ENCODE peak calls at places on chromosomes 13 and 19, in ten cellular contexts. P is adrenal gland; A is uterus; J is fibroblast of lung; D is heart left ventricle; C is esophagus muscularis mucosa; S is CD8-positive, alpha-beta memory T cell; E is mammary epithelial cell; V is lung; L is stomach. B is an unnamed sample.

GRCh38 chr19:14430712-14431111 is 2.4 kb upstream of the PKN1 start:
- DNase-seq in S (no peak), L (no peak), D (no peak), E (no peak), J (no peak), V (no peak), C (no peak), A (no peak), P (no peak), B (no peak)

GRCh38 chr19:18090545-18091216 is 3.9 kb upstream of the IL12RB1 start:
- DNase-seq in C (no peak), E (no peak), P (no peak), A (no peak), J (no peak), V (no peak), L (no peak), S (no peak), D (no peak), B (no peak)

GRCh38 chr19:35294328-35294727 is 2.4 kb downstream of the MAG start:
- DNase-seq in A (no peak), P (no peak), D (no peak), V (no peak), C (no peak), E (no peak), J (no peak), L (no peak), S (no peak), B (no peak)

GRCh38 chr13:34156841-34157365 is 339.0 kb downstream of the RFC3 start:
- DNase-seq in S (no peak), D (peak; percentile 29), P (peak; percentile 94), C (no peak), L (peak; percentile 85), A (peak; percentile 71), J (peak; percentile 99), V (peak; percentile 80), E (peak; percentile 97), B (no peak)

GRCh38 chr19:52086481-52086880 is 9.1 kb downstream of the ZNF841 start:
- DNase-seq in V (no peak), C (no peak), S (no peak), L (no peak), E (peak; percentile 46), P (peak; percentile 42), J (peak; percentile 23), D (no peak), A (no peak), B (no peak)

GRCh38 chr19:13234518-13234917 is 84.3 kb downstream of the IER2 start:
- DNase-seq in S (peak; percentile 44), L (peak; percentile 73), E (no peak), J (peak; percentile 9), V (peak; percentile 35), D (no peak), A (peak; percentile 24), C (no peak), P (no peak), B (peak; percentile 19)

GRCh38 chr19:48466571-48467325 is 2.4 kb upstream of the CYTH2 start:
- DNase-seq in S (no peak), C (no peak), V (no peak), A (no peak), J (peak; percentile 78), P (peak; percentile 79), E (peak; percentile 67), L (no peak), D (no peak), B (no peak)

GRCh38 chr13:66405908-66406802 is 824.0 kb downstream of the PCDH9 start:
- DNase-seq in L (no peak), J (peak; percentile 93), E (peak; percentile 22), A (no peak), V (no peak), C (no peak), D (no peak), S (no peak), P (no peak), B (no peak)

GRCh38 chr13:60112771-60113170 is 51.0 kb downstream of the DIAPH3 start:
- DNase-seq in A (no peak), D (no peak), P (no peak), J (peak; percentile 65), C (no peak), L (no peak), V (no peak), S (no peak), E (peak; percentile 34), B (no peak)

GRCh38 chr19:38304866-38305429 is 897 bp downstream of the C19orf33 start:
- DNase-seq in E (peak; percentile 70), L (peak; percentile 93), V (peak; percentile 90), S (no peak), D (peak; percentile 43), C (no peak), J (peak; percentile 36), A (no peak), P (peak; percentile 37), B (no peak)
- H3K27ac ChIP-seq in E (peak overlapping the region; percentile 94), L (peak overlapping the region; percentile 86), V (peak overlapping the region; percentile 85), S (no peak overlapping the region), D (peak overlapping the region; percentile 52), C (no peak overlapping the region), J (no peak overlapping the region), A (no peak overlapping the region), P (no peak overlapping the region), B (no peak overlapping the region)

GRCh38 chr19:58468216-58468839 is 1.4 kb downstream of the ZNF324 start:
- DNase-seq in J (no peak), P (no peak), L (no peak), E (peak; percentile 54), D (no peak), V (no peak), S (no peak), A (no peak), C (no peak), B (no peak)
- H3K4me3 ChIP-seq in J (peak overlapping the region; percentile 14), P (no peak overlapping the region), L (peak overlapping the region; percentile 87), E (peak overlapping the region; percentile 43), D (peak overlapping the region; percentile 2), V (peak overlapping the region; percentile 25), S (no peak overlapping the region), A (no peak overlapping the region), C (peak overlapping the region; percentile 6), B (no peak overlapping the region)

GRCh38 chr19:55838251-55838650 is 1.9 kb downstream of the NLRP4 start:
- DNase-seq in V (no peak), J (no peak), E (no peak), P (no peak), S (no peak), D (no peak), L (no peak), C (no peak), A (no peak), B (no peak)

GRCh38 chr19:55830656-55831055 is 1.1 kb downstream of the NLRP11 start:
- DNase-seq in D (no peak), A (no peak), V (no peak), J (no peak), P (no peak), S (no peak), C (no peak), L (no peak), E (no peak), B (no peak)

GRCh38 chr19:55836340-55836739 is at the start of gene NLRP4:
- DNase-seq in P (no peak), A (no peak), C (no peak), L (no peak), V (no peak), E (no peak), D (no peak), S (no peak), J (no peak), B (no peak)

GRCh38 chr19:55831846-55832245 is at the start of gene NLRP11:
- DNase-seq in V (no peak), S (no peak), A (no peak), J (no peak), L (no peak), P (no peak), D (no peak), E (no peak), C (no peak), B (no peak)

GRCh38 chr19:55832676-55833075 is 877 bp upstream of the NLRP11 start:
- DNase-seq in P (no peak), E (no peak), C (no peak), L (no peak), A (no peak), J (no peak), S (no peak), D (no peak), V (no peak), B (no peak)
- H3K9me3 ChIP-seq in P (no peaks in the 10 kb centered on the region), E (peaks cover 16% of the 10 kb centered on the region), C (no peaks in the 10 kb centered on the region), L (no peaks in the 10 kb centered on the region), A (no peaks in the 10 kb centered on the region), J (no peaks in the 10 kb centered on the region), S (no peaks in the 10 kb centered on the region), D (no peaks in the 10 kb centered on the region), V (no peaks in the 10 kb centered on the region), B (no peaks in the 10 kb centered on the region)

DNA sequence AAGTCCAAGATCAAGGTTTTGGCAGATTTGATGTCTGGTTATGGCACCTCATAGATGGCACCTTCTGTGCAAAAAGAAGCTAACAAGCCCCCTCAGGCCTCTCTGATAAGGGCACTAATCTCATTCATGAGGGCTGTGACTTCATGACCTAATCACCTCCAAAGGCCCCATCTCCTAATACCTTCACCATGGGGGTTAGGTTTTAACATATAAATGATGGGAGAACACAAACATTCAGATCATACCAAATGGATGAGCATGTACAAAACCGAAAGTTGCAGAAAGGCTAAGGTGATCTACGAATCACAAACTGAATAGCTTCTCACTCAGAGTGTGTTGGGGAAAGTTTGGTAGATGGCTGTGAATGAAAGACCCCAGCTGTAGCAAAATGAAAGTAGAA is 217.4 kb downstream of the TBC1D4 start:
- DNase-seq in A (no peak), L (no peak), P (no peak), C (peak; percentile 8), V (no peak), D (no peak), J (peak; percentile 7), S (no peak), E (no peak), B (no peak)
- H3K27ac ChIP-seq in A (no peak overlapping the region), L (no peak overlapping the region), P (no peak overlapping the region), C (no peak overlapping the region), V (no peak overlapping the region), D (no peak overlapping the region), J (no peak overlapping the region), S (no peak overlapping the region), E (no peak overlapping the region), B (no peak overlapping the region)